ENCODE peak calls at places on chromosome 2, in four cellular contexts. Y is PC-3; U is naive thymus-derived CD4-positive, alpha-beta T cell; O is kidney epithelial cell. N is an unnamed sample.

GRCh38 chr2:7930800-7931635 is 750.8 kb upstream of the ID2 start:
- DNase-seq in Y (no peak), U (no peak), O (no peak), N (peak; percentile 67)

GRCh38 chr2:96601382-96602292 is 36.5 kb downstream of the KANSL3 start:
- DNase-seq in Y (no peak), U (no peak), O (no peak), N (no peak)

GRCh38 chr2:73255907-73256617 is 22.0 kb downstream of the CCT7 start:
- DNase-seq in Y (no peak), U (no peak), O (no peak), N (no peak)

GRCh38 chr2:217906787-217907186 is 96.0 kb downstream of the TNS1 start:
- DNase-seq in Y (no peak), U (no peak), O (no peak), N (peak; percentile 57)

GRCh38 chr2:38217401-38218188 is 141.6 kb upstream of the CYP1B1 start:
- DNase-seq in Y (no peak), U (no peak), O (no peak), N (no peak)

GRCh38 chr2:2575870-2576386 is 244.9 kb upstream of the MYT1L start:
- DNase-seq in Y (no peak), U (no peak), O (no peak), N (no peak)

GRCh38 chr2:229090231-229090630 is 180.9 kb downstream of the PID1 start:
- DNase-seq in Y (no peak), U (no peak), O (no peak), N (no peak)

GRCh38 chr2:229282758-229283546 is 11.9 kb upstream of the PID1 start:
- DNase-seq in Y (peak; percentile 91), U (no peak), O (no peak), N (peak; percentile 71)

GRCh38 chr2:236177604-236177966 is 9.4 kb upstream of the GBX2 start:
- DNase-seq in Y (peak; percentile 49), U (no peak), O (no peak), N (no peak)

GRCh38 chr2:45018033-45018432 is 8.8 kb upstream of the SIX2 start:
- DNase-seq in Y (no peak), U (no peak), O (no peak), N (no peak)
- H3K27me3 ChIP-seq in Y (no peaks in the 10 kb centered on the region), U (no peaks in the 10 kb centered on the region), O (peaks cover 43% of the 10 kb centered on the region), N (peaks cover 15% of the 10 kb centered on the region)

GRCh38 chr2:170815311-170815710 is 1.4 kb upstream of the GAD1 start:
- DNase-seq in Y (no peak), U (no peak), O (no peak), N (no peak)
- H3K27me3 ChIP-seq in Y (no peaks in the 10 kb centered on the region), U (peaks cover 44% of the 10 kb centered on the region), O (peaks cover 47% of the 10 kb centered on the region), N (peaks cover 47% of the 10 kb centered on the region)

DNA sequence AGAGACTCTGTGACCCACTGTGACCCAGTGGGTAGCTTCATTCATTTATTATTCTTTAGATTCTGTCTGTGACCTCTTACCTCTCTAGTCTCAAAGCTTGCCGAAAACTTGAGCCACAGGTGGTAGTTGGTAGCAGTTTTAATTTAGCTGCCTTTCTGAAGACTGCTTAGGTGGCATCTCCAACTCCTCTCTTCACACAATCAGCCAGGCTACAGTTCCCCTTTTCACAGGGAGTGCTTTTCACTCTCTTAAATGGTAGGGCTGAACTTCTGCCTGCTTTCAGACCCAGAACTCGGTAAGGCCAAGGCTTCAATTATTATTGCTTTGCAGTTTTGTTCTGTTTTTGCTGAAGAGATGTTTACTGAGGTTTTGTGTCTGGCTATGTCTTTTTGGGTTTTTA is 349.6 kb downstream of the ARL6IP6 start:
- DNase-seq in Y (no peak), U (no peak), O (no peak), N (no peak)
- H3K27me3 ChIP-seq in Y (peaks cover 5% of the 10 kb centered on the region), U (no peaks in the 10 kb centered on the region), O (no peaks in the 10 kb centered on the region), N (no peaks in the 10 kb centered on the region)

DNA sequence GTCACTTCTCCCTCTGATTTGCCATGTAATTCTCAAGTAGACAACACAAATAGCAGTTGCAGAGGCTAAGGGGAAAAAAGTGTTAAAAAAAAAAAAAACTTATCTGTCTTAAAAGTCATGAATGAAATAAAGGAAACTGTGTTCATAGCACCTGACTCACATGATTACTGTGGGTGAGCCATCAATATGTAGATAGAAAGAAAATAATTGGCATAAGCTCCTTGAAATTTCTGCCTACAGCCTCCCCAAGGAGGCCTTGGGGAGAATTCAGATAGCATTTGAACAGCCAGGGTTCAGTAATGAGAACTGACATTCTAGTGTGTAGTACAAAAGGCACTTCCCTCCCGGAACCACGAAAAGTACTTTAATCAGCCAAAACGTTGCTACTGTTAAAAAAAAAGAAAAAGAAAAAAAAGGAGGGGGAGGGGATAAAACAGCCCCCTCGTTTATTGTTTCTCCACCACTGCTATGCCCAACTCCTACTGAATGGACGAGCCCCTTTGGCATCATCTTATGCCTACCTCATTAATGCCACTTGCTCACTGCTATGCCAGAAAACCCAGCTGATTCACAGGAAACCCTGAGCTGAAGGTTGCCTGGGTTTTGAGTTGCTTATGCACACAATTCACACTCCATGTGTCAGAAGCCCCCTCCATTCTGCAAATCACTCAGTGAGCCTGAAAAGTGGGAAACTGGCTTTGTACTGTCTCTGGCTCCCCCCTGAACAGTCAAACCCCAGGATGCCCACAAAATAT is 65.5 kb upstream of the KLF7 start:
- DNase-seq in Y (no peak), U (no peak), O (no peak), N (no peak)
- H3K27me3 ChIP-seq in Y (no peaks in the 10 kb centered on the region), U (no peaks in the 10 kb centered on the region), O (no peaks in the 10 kb centered on the region), N (no peaks in the 10 kb centered on the region)

DNA sequence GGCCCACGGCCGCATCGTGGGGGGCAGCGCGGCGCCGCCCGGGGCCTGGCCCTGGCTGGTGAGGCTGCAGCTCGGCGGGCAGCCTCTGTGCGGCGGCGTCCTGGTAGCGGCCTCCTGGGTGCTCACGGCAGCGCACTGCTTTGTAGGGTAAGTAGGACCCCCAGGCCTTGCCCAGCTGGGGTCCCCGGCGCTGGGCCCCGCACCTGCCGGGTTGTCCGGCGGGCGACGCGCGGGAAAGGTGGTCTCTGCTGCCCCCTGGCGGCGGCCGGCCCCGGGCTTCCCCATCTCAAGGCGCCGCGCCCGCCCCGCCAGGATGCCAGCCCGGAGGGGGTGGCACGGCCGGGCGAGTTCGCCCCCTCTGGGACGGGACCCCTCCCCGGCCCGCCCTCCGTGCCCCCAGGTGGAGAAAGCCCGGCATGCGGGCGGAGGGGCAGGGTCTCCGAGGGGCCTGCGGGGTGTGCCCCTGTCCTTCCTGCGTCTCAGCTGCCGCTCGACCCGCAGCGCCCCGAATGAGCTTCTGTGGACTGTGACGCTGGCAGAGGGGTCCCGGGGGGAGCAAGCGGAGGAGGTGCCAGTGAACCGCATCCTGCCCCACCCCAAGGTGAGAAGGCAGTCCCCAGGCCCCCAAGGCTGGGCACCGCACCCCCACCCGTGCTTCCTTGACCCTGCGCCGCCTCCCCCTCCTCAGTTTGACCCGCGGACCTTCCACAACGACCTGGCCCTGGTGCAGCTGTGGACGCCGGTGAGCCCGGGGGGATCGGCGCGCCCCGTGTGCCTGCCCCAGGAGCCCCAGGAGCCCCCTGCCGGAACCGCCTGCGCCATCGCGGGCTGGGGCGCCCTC is 2.0 kb downstream of the PRSS56 start:
- DNase-seq in Y (peak; percentile 40), U (peak; percentile 79), O (no peak), N (no peak)
- H3K27me3 ChIP-seq in Y (peaks cover 26% of the 10 kb centered on the region), U (peaks cover 9% of the 10 kb centered on the region), O (peaks cover 77% of the 10 kb centered on the region), N (peaks cover 27% of the 10 kb centered on the region)

GRCh38 chr2:184815824-184816223 is 217.5 kb downstream of the ZNF804A start:
- DNase-seq in Y (no peak), U (no peak), O (no peak), N (no peak)
- H3K27me3 ChIP-seq in Y (no peaks in the 10 kb centered on the region), U (no peaks in the 10 kb centered on the region), O (no peaks in the 10 kb centered on the region), N (no peaks in the 10 kb centered on the region)

GRCh38 chr2:143150287-143150686 is 21.1 kb downstream of the ARHGAP15 start:
- DNase-seq in Y (no peak), U (no peak), O (no peak), N (no peak)
- H3K27me3 ChIP-seq in Y (peaks cover 20% of the 10 kb centered on the region), U (no peaks in the 10 kb centered on the region), O (no peaks in the 10 kb centered on the region), N (no peaks in the 10 kb centered on the region)

N was measured in uterus.